ENCODE peak calls at places on chromosomes 12 and 14, in four cellular contexts. L is keratinocyte, S is B cell, J is RWPE1. H is an unnamed sample.

GRCh38 chr14:75334191-75335051 is 55.8 kb downstream of the FOS start:
- DNase-seq in L (no peak), S (peak), J (no peak), H (peak)

GRCh38 chr12:26953447-26953846 is 15.2 kb downstream of the FGFR1OP2 start:
- DNase-seq in L (no peak), S (no peak), J (no peak), H (no peak)

GRCh38 chr14:89489796-89490506 is 72.9 kb upstream of the FOXN3 start:
- DNase-seq in L (no peak), S (no peak), J (no peak), H (no peak)

GRCh38 chr12:95966287-95966870 is 23.2 kb downstream of the AMDHD1 start:
- DNase-seq in L (no peak), S (no peak), J (no peak), H (no peak)

GRCh38 chr14:63752449-63753169 is 24.7 kb upstream of the SGPP1 start:
- DNase-seq in L (no peak), S (no peak), J (peak), H (no peak)

GRCh38 chr12:110312581-110313360 is 31.7 kb downstream of the ATP2A2 start:
- DNase-seq in L (no peak), S (no peak), J (peak), H (no peak)

GRCh38 chr14:98984719-98985041 is 287.3 kb downstream of the BCL11B start:
- DNase-seq in L (no peak), S (no peak), J (no peak), H (no peak)

GRCh38 chr14:92663049-92663448 is 85.4 kb downstream of the LGMN start:
- DNase-seq in L (no peak), S (no peak), J (no peak), H (no peak)

DNA sequence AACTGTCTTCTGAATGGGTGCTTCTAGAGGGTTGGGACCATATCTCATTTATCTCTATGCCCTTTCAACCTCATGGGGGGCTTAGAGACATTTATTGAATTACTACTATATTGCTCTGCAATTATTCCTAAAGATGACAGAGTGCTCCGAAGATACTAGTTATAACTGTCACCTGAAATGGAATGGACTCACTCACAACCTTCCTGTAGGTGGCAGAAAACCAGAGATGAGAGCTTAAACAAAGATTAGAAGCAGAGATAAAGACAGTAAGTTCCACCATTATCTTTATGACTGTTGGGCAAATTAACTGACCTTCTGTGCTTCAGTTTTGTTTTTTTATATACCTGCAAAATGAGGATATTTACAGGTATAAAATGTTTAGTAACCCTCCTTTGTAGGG is 31.5 kb upstream of the GTF2A1 start:
- DNase-seq in L (no peak), S (no peak), J (no peak), H (no peak)
- TF ChIP-seq CTCF in L (no peak), S (no peak), J (no peak), H (no peak)

DNA sequence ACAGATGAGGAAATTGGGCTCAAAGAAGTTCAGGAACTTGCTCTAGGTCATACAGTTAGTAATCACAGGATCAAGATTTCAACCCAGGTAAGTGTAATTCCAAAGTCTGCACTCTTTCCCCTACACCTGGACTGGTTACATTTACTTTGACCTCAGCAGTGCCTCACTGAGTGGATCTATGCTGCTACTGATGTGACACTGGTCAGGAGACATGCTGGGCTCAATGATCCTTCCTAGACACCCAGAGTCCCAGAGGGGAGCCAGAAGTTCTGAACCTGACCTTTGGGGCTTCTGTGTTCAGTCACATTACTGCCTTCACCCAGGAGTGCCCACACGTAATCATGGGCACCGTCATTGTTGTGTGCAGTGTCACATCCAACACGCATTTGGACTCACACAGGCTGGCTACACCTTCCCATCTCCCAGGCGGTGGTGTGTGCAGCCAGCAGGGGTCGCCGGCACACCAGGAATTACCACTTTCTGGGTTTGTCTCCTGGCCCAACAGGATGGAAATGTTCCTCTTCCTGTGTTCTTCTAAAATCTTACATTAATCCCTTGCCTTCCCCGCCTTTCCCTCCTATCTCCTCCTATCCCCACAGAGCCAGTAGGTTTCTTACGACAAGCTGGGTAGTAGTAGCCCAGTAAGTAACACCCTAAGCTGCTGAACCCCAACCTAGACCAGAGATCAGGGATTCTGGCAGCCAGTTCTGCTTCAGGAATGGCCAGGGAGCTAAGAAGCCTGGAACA is 25.6 kb downstream of the CALCOCO1 start:
- DNase-seq in L (no peak), S (peak), J (peak), H (peak)
- TF ChIP-seq CTCF in L (peak), S (peak), J (peak), H (peak)

DNA sequence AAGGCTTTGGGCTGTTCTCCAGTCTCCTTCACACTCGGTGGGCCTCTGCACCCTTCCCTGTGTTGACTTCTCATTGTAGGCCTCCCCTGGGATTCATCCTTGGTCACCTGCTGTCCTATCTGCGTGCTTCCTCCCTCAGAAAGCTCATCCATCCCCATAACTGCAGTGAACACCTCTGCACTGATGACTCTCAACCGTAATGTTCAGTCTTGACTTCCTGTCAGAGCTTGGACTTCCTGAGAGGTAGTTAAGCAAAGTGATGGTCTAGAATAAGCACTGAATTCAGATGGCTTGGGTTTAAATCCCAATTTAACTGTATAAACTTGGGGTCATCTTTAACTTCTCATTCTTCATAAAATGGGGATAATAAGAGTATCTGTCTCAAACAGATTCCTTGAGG is 13.6 kb upstream of the MDM1 start:
- DNase-seq in L (no peak), S (no peak), J (no peak), H (no peak)
- TF ChIP-seq CTCF in L (no peak), S (no peak), J (no peak), H (no peak)

GRCh38 chr12:102765736-102766135 is 151.3 kb downstream of the PAH start:
- DNase-seq in L (no peak), S (no peak), J (no peak), H (no peak)
- TF ChIP-seq CTCF in L (no peak), S (no peak), J (no peak), H (no peak)